ENCODE peak calls at places on chromosomes 12 and 14, in ten cellular contexts. One of them, this sample, is unnamed.
A peak's percentile ranks its signal among the peaks of the same experiment; 100 is the strongest.

GRCh38 chr12:90945070-90945649 is 9.8 kb downstream of the CCER1 start:
- DNase-seq in heart right ventricle: no peak
- DNase-seq in transverse colon: no peak
- DNase-seq in psoas muscle: no peak
- DNase-seq in A549: peak; percentile 27
- DNase-seq in left ventricle myocardium inferior: no peak
- DNase-seq in breast epithelium: no peak
- DNase-seq in body of pancreas: no peak
- DNase-seq in small intestine: peak; percentile 52
- DNase-seq in right atrium auricular region: no peak
- DNase-seq in this sample: no peak

GRCh38 chr12:102427542-102427923 is 52.8 kb downstream of the IGF1 start:
- DNase-seq in left ventricle myocardium inferior: peak; percentile 57
- DNase-seq in right atrium auricular region: no peak
- DNase-seq in A549: no peak
- DNase-seq in transverse colon: no peak
- DNase-seq in heart right ventricle: peak; percentile 31
- DNase-seq in psoas muscle: peak; percentile 45
- DNase-seq in body of pancreas: no peak
- DNase-seq in breast epithelium: no peak
- DNase-seq in small intestine: no peak
- DNase-seq in this sample: peak; percentile 71

GRCh38 chr14:103563089-103563620 is 395 bp downstream of the COA8 start:
- DNase-seq in right atrium auricular region: no peak
- DNase-seq in breast epithelium: no peak
- DNase-seq in transverse colon: peak; percentile 76
- DNase-seq in body of pancreas: peak; percentile 74
- DNase-seq in small intestine: peak; percentile 75
- DNase-seq in heart right ventricle: no peak
- DNase-seq in A549: peak; percentile 83
- DNase-seq in left ventricle myocardium inferior: no peak
- DNase-seq in psoas muscle: no peak
- DNase-seq in this sample: no peak

GRCh38 chr14:22545842-22546721 is 42.9 kb downstream of the DAD1 start:
- DNase-seq in left ventricle myocardium inferior: no peak
- DNase-seq in small intestine: no peak
- DNase-seq in heart right ventricle: no peak
- DNase-seq in right atrium auricular region: no peak
- DNase-seq in breast epithelium: no peak
- DNase-seq in body of pancreas: no peak
- DNase-seq in psoas muscle: no peak
- DNase-seq in A549: no peak
- DNase-seq in transverse colon: no peak
- DNase-seq in this sample: no peak

GRCh38 chr12:131830335-131831020 is 2.3 kb downstream of the MMP17 start:
- DNase-seq in left ventricle myocardium inferior: peak; percentile 86
- DNase-seq in A549: peak; percentile 58
- DNase-seq in heart right ventricle: peak; percentile 86
- DNase-seq in psoas muscle: peak; percentile 87
- DNase-seq in transverse colon: peak; percentile 62
- DNase-seq in small intestine: peak; percentile 17
- DNase-seq in breast epithelium: peak; percentile 79
- DNase-seq in body of pancreas: peak; percentile 71
- DNase-seq in right atrium auricular region: no peak
- DNase-seq in this sample: peak; percentile 83

GRCh38 chr14:96888593-96888992 is 91.4 kb downstream of the VRK1 start:
- DNase-seq in transverse colon: no peak
- DNase-seq in small intestine: no peak
- DNase-seq in heart right ventricle: no peak
- DNase-seq in breast epithelium: no peak
- DNase-seq in A549: no peak
- DNase-seq in left ventricle myocardium inferior: no peak
- DNase-seq in right atrium auricular region: no peak
- DNase-seq in body of pancreas: no peak
- DNase-seq in psoas muscle: no peak
- DNase-seq in this sample: no peak

GRCh38 chr12:71786840-71787239 is 32.2 kb downstream of the RAB21 start:
- DNase-seq in left ventricle myocardium inferior: no peak
- DNase-seq in breast epithelium: no peak
- DNase-seq in body of pancreas: no peak
- DNase-seq in psoas muscle: no peak
- DNase-seq in heart right ventricle: no peak
- DNase-seq in right atrium auricular region: no peak
- DNase-seq in A549: no peak
- DNase-seq in transverse colon: no peak
- DNase-seq in small intestine: no peak
- DNase-seq in this sample: no peak

GRCh38 chr12:110699591-110700445 is 10.9 kb upstream of the HVCN1 start:
- DNase-seq in psoas muscle: no peak
- DNase-seq in body of pancreas: no peak
- DNase-seq in transverse colon: no peak
- DNase-seq in heart right ventricle: peak; percentile 28
- DNase-seq in A549: no peak
- DNase-seq in breast epithelium: no peak
- DNase-seq in small intestine: no peak
- DNase-seq in left ventricle myocardium inferior: no peak
- DNase-seq in right atrium auricular region: no peak
- DNase-seq in this sample: no peak

GRCh38 chr14:105388976-105389375 is 9.4 kb upstream of the TEX22 start:
- DNase-seq in left ventricle myocardium inferior: no peak
- DNase-seq in small intestine: no peak
- DNase-seq in right atrium auricular region: no peak
- DNase-seq in transverse colon: no peak
- DNase-seq in body of pancreas: no peak
- DNase-seq in A549: no peak
- DNase-seq in breast epithelium: no peak
- DNase-seq in heart right ventricle: no peak
- DNase-seq in psoas muscle: no peak
- DNase-seq in this sample: no peak

GRCh38 chr14:105386581-105387529 is 11.5 kb upstream of the TEX22 start:
- DNase-seq in body of pancreas: no peak
- DNase-seq in left ventricle myocardium inferior: no peak
- DNase-seq in small intestine: no peak
- DNase-seq in A549: no peak
- DNase-seq in psoas muscle: no peak
- DNase-seq in transverse colon: no peak
- DNase-seq in heart right ventricle: no peak
- DNase-seq in right atrium auricular region: no peak
- DNase-seq in breast epithelium: no peak
- DNase-seq in this sample: peak; percentile 47

GRCh38 chr14:105385698-105386365 is 12.5 kb upstream of the TEX22 start:
- DNase-seq in psoas muscle: no peak
- DNase-seq in body of pancreas: peak; percentile 29
- DNase-seq in A549: no peak
- DNase-seq in left ventricle myocardium inferior: peak; percentile 21
- DNase-seq in transverse colon: no peak
- DNase-seq in breast epithelium: no peak
- DNase-seq in small intestine: no peak
- DNase-seq in right atrium auricular region: no peak
- DNase-seq in heart right ventricle: peak; percentile 33
- DNase-seq in this sample: peak; percentile 79

GRCh38 chr14:105388110-105388951 is 10.0 kb upstream of the TEX22 start:
- DNase-seq in psoas muscle: no peak
- DNase-seq in breast epithelium: no peak
- DNase-seq in transverse colon: no peak
- DNase-seq in A549: no peak
- DNase-seq in right atrium auricular region: no peak
- DNase-seq in body of pancreas: peak; percentile 32
- DNase-seq in heart right ventricle: peak; percentile 31
- DNase-seq in left ventricle myocardium inferior: no peak
- DNase-seq in small intestine: no peak
- DNase-seq in this sample: no peak

GRCh38 chr14:105387530-105387922 is 10.8 kb upstream of the TEX22 start:
- DNase-seq in left ventricle myocardium inferior: no peak
- DNase-seq in A549: no peak
- DNase-seq in heart right ventricle: no peak
- DNase-seq in psoas muscle: no peak
- DNase-seq in right atrium auricular region: no peak
- DNase-seq in transverse colon: no peak
- DNase-seq in breast epithelium: no peak
- DNase-seq in body of pancreas: no peak
- DNase-seq in small intestine: no peak
- DNase-seq in this sample: no peak
- H3K4me1 ChIP-seq in left ventricle myocardium inferior: no peaks in the 10 kb centered on the region
- H3K4me1 ChIP-seq in A549: no peaks in the 10 kb centered on the region
- H3K4me1 ChIP-seq in heart right ventricle: no peaks in the 10 kb centered on the region
- H3K4me1 ChIP-seq in psoas muscle: no peaks in the 10 kb centered on the region
- H3K4me1 ChIP-seq in right atrium auricular region: peaks cover 9% of the 10 kb centered on the region
- H3K4me1 ChIP-seq in transverse colon: no peaks in the 10 kb centered on the region
- H3K4me1 ChIP-seq in breast epithelium: no peaks in the 10 kb centered on the region
- H3K4me1 ChIP-seq in body of pancreas: peaks cover 16% of the 10 kb centered on the region
- H3K4me1 ChIP-seq in small intestine: no peaks in the 10 kb centered on the region
- H3K4me1 ChIP-seq in this sample: no peaks in the 10 kb centered on the region

GRCh38 chr14:20454645-20455354 is at the start of the genes APEX1 and OSGEP:
- DNase-seq in right atrium auricular region: peak; percentile 100
- DNase-seq in transverse colon: peak; percentile 99
- DNase-seq in body of pancreas: peak; percentile 99
- DNase-seq in left ventricle myocardium inferior: peak; percentile 98
- DNase-seq in psoas muscle: peak; percentile 98
- DNase-seq in A549: peak; percentile 98
- DNase-seq in heart right ventricle: peak; percentile 96
- DNase-seq in breast epithelium: peak; percentile 99
- DNase-seq in small intestine: peak; percentile 99
- DNase-seq in this sample: peak; percentile 99

GRCh38 chr14:20456971-20457370 is 1.9 kb downstream of the APEX1 start:
- DNase-seq in small intestine: no peak
- DNase-seq in body of pancreas: peak; percentile 16
- DNase-seq in A549: no peak
- DNase-seq in transverse colon: no peak
- DNase-seq in left ventricle myocardium inferior: no peak
- DNase-seq in psoas muscle: no peak
- DNase-seq in heart right ventricle: no peak
- DNase-seq in breast epithelium: no peak
- DNase-seq in right atrium auricular region: no peak
- DNase-seq in this sample: no peak

GRCh38 chr14:20454359-20454644 is 310 bp downstream of the OSGEP start:
- DNase-seq in transverse colon: peak; percentile 89
- DNase-seq in body of pancreas: peak; percentile 88
- DNase-seq in A549: peak; percentile 77
- DNase-seq in heart right ventricle: no peak
- DNase-seq in small intestine: peak; percentile 90
- DNase-seq in breast epithelium: no peak
- DNase-seq in psoas muscle: no peak
- DNase-seq in right atrium auricular region: no peak
- DNase-seq in left ventricle myocardium inferior: no peak
- DNase-seq in this sample: peak; percentile 92

GRCh38 chr14:20458031-20458789 is 3.0 kb downstream of the PIP4P1 start:
- DNase-seq in left ventricle myocardium inferior: no peak
- DNase-seq in breast epithelium: no peak
- DNase-seq in right atrium auricular region: no peak
- DNase-seq in psoas muscle: no peak
- DNase-seq in transverse colon: no peak
- DNase-seq in small intestine: no peak
- DNase-seq in body of pancreas: no peak
- DNase-seq in A549: no peak
- DNase-seq in heart right ventricle: no peak
- DNase-seq in this sample: peak; percentile 20

DNA sequence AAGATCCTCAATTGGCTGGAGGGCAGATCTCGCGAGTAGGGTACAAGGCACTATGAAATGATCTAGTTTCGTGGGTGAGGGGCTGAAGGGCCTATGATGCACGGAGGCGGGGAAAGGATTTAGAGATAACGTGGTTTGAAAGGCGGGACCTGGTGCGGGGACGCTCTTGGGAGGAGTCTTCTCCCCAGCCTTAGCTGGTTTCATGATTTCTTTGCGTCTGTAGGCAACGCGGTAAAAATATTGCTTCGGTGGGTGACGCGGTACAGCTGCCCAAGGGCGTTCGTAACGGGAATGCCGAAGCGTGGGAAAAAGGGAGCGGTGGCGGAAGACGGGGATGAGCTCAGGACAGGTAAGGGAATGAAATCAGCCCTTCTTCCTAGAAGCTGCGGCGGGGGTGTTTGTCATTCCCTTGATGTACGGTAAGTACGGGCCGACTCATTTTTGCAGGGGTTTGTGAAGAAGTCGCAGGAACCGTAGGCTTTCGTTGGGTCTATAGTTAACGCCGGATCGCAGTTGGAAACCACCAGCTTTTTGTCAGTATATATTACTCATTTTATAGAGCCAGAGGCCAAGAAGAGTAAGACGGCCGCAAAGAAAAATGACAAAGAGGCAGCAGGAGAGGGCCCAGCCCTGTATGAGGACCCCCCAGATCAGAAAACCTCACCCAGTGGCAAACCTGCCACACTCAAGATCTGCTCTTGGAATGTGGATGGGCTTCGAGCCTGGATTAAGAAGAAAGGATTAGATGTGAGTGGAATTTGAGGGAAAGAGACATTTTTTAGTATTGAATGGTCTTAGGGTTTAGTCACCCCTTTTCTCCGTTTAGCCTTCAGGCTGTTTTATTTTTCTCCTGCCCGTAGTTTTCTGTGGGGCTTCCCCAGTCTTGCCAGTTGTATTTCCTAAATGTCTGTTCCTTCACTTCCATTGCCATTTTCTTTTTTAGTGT is 602 bp downstream of the APEX1 start:
- DNase-seq in left ventricle myocardium inferior: no peak
- DNase-seq in breast epithelium: peak; percentile 55
- DNase-seq in small intestine: peak; percentile 86
- DNase-seq in body of pancreas: no peak
- DNase-seq in heart right ventricle: no peak
- DNase-seq in right atrium auricular region: peak; percentile 69
- DNase-seq in transverse colon: no peak
- DNase-seq in A549: peak; percentile 73
- DNase-seq in psoas muscle: peak; percentile 50
- DNase-seq in this sample: no peak
- H3K4me1 ChIP-seq in left ventricle myocardium inferior: peaks cover 71% of the 10 kb centered on the region
- H3K4me1 ChIP-seq in breast epithelium: peaks cover 11% of the 10 kb centered on the region
- H3K4me1 ChIP-seq in small intestine: peaks cover 9% of the 10 kb centered on the region
- H3K4me1 ChIP-seq in body of pancreas: peaks cover 47% of the 10 kb centered on the region
- H3K4me1 ChIP-seq in heart right ventricle: peaks cover 42% of the 10 kb centered on the region
- H3K4me1 ChIP-seq in right atrium auricular region: peaks cover 56% of the 10 kb centered on the region
- H3K4me1 ChIP-seq in transverse colon: peaks cover 44% of the 10 kb centered on the region
- H3K4me1 ChIP-seq in A549: peaks cover 32% of the 10 kb centered on the region
- H3K4me1 ChIP-seq in psoas muscle: peaks cover 40% of the 10 kb centered on the region
- H3K4me1 ChIP-seq in this sample: no peaks in the 10 kb centered on the region

DNA sequence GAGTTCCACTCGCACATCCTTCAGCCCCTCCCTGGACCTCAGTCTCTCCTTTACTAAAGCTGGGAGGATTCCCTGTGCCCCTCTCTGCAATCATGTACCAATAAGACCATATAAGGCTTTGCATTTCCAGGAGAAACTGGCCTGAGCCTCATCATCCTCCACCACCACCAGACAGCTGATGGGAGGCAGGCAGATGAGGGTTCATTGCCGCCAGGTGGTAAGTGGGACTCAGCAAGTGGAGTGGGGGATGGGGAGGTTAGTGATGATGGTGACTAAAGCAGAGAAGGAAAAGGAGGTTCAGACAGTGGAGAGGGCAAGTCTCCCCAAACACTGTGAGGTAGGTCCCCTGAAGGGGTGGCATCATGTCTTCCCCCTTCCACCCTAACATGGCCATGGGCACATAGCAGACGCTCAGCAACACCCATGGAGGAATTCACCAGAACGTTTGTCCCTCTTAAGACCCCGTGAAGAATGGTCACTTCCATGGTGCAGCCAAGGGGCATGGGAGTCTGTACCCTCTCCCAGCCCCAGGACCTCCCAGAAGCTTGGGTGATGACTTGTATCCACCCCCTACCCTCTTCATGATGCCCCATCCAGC is 4.5 kb upstream of the TNFRSF1A start:
- DNase-seq in small intestine: peak; percentile 39
- DNase-seq in body of pancreas: no peak
- DNase-seq in heart right ventricle: no peak
- DNase-seq in transverse colon: no peak
- DNase-seq in A549: no peak
- DNase-seq in psoas muscle: no peak
- DNase-seq in right atrium auricular region: no peak
- DNase-seq in breast epithelium: no peak
- DNase-seq in left ventricle myocardium inferior: no peak
- DNase-seq in this sample: no peak
- H3K4me1 ChIP-seq in small intestine: peaks cover 6% of the 10 kb centered on the region
- H3K4me1 ChIP-seq in body of pancreas: peaks cover 42% of the 10 kb centered on the region
- H3K4me1 ChIP-seq in heart right ventricle: peaks cover 51% of the 10 kb centered on the region
- H3K4me1 ChIP-seq in transverse colon: peaks cover 42% of the 10 kb centered on the region
- H3K4me1 ChIP-seq in A549: peaks cover 49% of the 10 kb centered on the region
- H3K4me1 ChIP-seq in psoas muscle: peaks cover 18% of the 10 kb centered on the region
- H3K4me1 ChIP-seq in right atrium auricular region: peaks cover 54% of the 10 kb centered on the region
- H3K4me1 ChIP-seq in breast epithelium: peaks cover 13% of the 10 kb centered on the region
- H3K4me1 ChIP-seq in left ventricle myocardium inferior: peaks cover 59% of the 10 kb centered on the region
- H3K4me1 ChIP-seq in this sample: peaks cover 3% of the 10 kb centered on the region

DNA sequence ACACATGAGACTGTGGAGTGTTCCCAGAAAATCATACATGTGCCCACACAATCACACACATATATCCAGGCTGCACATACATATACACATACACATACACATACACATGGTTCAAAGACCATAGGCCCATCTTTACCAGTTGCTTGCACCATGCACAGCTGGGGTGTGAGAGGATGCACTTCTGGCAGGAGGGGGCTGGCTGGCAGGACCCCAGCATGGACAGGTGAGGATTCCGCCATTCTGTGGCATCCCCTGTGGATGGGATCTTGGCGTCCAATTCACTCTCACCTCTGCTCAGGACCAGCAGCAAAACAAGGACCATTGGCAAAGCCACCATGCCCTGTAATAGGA is 7.0 kb downstream of the ITGB7 start:
- DNase-seq in A549: no peak
- DNase-seq in heart right ventricle: no peak
- DNase-seq in psoas muscle: no peak
- DNase-seq in transverse colon: no peak
- DNase-seq in breast epithelium: peak; percentile 28
- DNase-seq in body of pancreas: no peak
- DNase-seq in left ventricle myocardium inferior: no peak
- DNase-seq in right atrium auricular region: no peak
- DNase-seq in small intestine: no peak
- DNase-seq in this sample: peak; percentile 42
- H3K4me1 ChIP-seq in A549: peaks cover 21% of the 10 kb centered on the region
- H3K4me1 ChIP-seq in heart right ventricle: peaks cover 10% of the 10 kb centered on the region
- H3K4me1 ChIP-seq in psoas muscle: no peaks in the 10 kb centered on the region
- H3K4me1 ChIP-seq in transverse colon: peaks cover 22% of the 10 kb centered on the region
- H3K4me1 ChIP-seq in breast epithelium: no peaks in the 10 kb centered on the region
- H3K4me1 ChIP-seq in body of pancreas: peaks cover 15% of the 10 kb centered on the region
- H3K4me1 ChIP-seq in left ventricle myocardium inferior: peaks cover 12% of the 10 kb centered on the region
- H3K4me1 ChIP-seq in right atrium auricular region: peaks cover 11% of the 10 kb centered on the region
- H3K4me1 ChIP-seq in small intestine: peaks cover 4% of the 10 kb centered on the region
- H3K4me1 ChIP-seq in this sample: no peaks in the 10 kb centered on the region